ENCODE peak calls at places on chromosomes 16 and 17, in five cellular contexts. O is heart left ventricle; D is upper lobe of right lung; F is CD8-positive, alpha-beta T cell; Z is CD4-positive, alpha-beta memory T cell. P is an unnamed sample.

GRCh38 chr17:50047488-50048126 is 8.3 kb upstream of the ITGA3 start:
- DNase-seq in O (no peak), D (no peak), F (no peak), Z (no peak), P (no peak)

GRCh38 chr16:80670170-80670865 is 129.5 kb downstream of the DYNLRB2 start:
- DNase-seq in O (no peak), D (no peak), F (no peak), Z (no peak), P (no peak)

GRCh38 chr17:21039839-21040575 is 2.8 kb downstream of the USP22 start:
- DNase-seq in O (no peak), D (no peak), F (no peak), Z (peak; percentile 36), P (no peak)

GRCh38 chr17:51371732-51372151 is 111.4 kb downstream of the UTP18 start:
- DNase-seq in O (no peak), D (no peak), F (peak; percentile 20), Z (peak; percentile 48), P (peak; percentile 82)

GRCh38 chr17:17387461-17388362 is 84.5 kb downstream of the NT5M start:
- DNase-seq in O (peak; percentile 61), D (peak; percentile 78), F (no peak), Z (no peak), P (no peak)

GRCh38 chr17:78144146-78144719 is 2.0 kb upstream of the C17orf99 start:
- DNase-seq in O (peak; percentile 92), D (peak; percentile 91), F (no peak), Z (no peak), P (peak; percentile 33)

GRCh38 chr16:19858006-19858653 is 26.5 kb downstream of the GPRC5B start:
- DNase-seq in O (no peak), D (no peak), F (no peak), Z (no peak), P (no peak)

GRCh38 chr17:37564252-37564651 is 45.0 kb downstream of the SYNRG start:
- DNase-seq in O (no peak), D (no peak), F (no peak), Z (no peak), P (no peak)

GRCh38 chr16:69917739-69918138 is 33.4 kb upstream of the CLEC18A start:
- DNase-seq in O (no peak), D (no peak), F (no peak), Z (no peak), P (no peak)

GRCh38 chr17:77167472-77168306 is 26.9 kb downstream of the SEC14L1 start:
- DNase-seq in O (no peak), D (no peak), F (no peak), Z (no peak), P (no peak)

GRCh38 chr17:40695874-40696472 is 7.6 kb downstream of the KRT24 start:
- DNase-seq in O (no peak), D (no peak), F (no peak), Z (no peak), P (no peak)

GRCh38 chr17:66941773-66942452 is 22.6 kb upstream of the CACNG4 start:
- DNase-seq in O (no peak), D (peak; percentile 48), F (no peak), Z (no peak), P (no peak)

GRCh38 chr16:53530046-53530445 is 27.0 kb upstream of the AKTIP start:
- DNase-seq in O (no peak), D (no peak), F (no peak), Z (no peak), P (no peak)

GRCh38 chr16:52283018-52283417 is 263.9 kb downstream of the TOX3 start:
- DNase-seq in O (no peak), D (no peak), F (no peak), Z (no peak), P (no peak)

GRCh38 chr17:75981019-75981615 is 2.1 kb downstream of the TEN1 start:
- DNase-seq in O (no peak), D (peak; percentile 17), F (no peak), Z (no peak), P (no peak)

GRCh38 chr16:17803625-17804410 is 333.1 kb upstream of the XYLT1 start:
- DNase-seq in O (no peak), D (no peak), F (no peak), Z (no peak), P (no peak)

GRCh38 chr17:71899317-71899716 is 221.5 kb upstream of the SOX9 start:
- DNase-seq in O (no peak), D (no peak), F (no peak), Z (no peak), P (no peak)

GRCh38 chr17:74442670-74443515 is 11.0 kb downstream of the GPRC5C start:
- DNase-seq in O (peak; percentile 94), D (peak; percentile 91), F (no peak), Z (no peak), P (no peak)

GRCh38 chr16:81403601-81404391 is 40.8 kb upstream of the CMIP start:
- DNase-seq in O (peak; percentile 93), D (peak; percentile 93), F (peak; percentile 82), Z (peak; percentile 77), P (peak; percentile 28)

GRCh38 chr17:82627827-82628226 is 20.4 kb downstream of the WDR45B start:
- DNase-seq in O (no peak), D (no peak), F (no peak), Z (no peak), P (no peak)

GRCh38 chr17:2709173-2709661 is 2.3 kb downstream of the CLUH start:
- DNase-seq in O (no peak), D (peak; percentile 87), F (no peak), Z (no peak), P (no peak)

GRCh38 chr17:61408151-61409041 is 8.8 kb downstream of the TBX2 start:
- DNase-seq in O (peak; percentile 66), D (peak; percentile 61), F (no peak), Z (no peak), P (no peak)

GRCh38 chr17:15436399-15437369 is 30.7 kb downstream of the CDRT4 start:
- DNase-seq in O (peak; percentile 72), D (no peak), F (peak; percentile 3), Z (peak; percentile 14), P (no peak)

GRCh38 chr17:45326566-45326965 is 9.7 kb upstream of the MAP3K14 start:
- DNase-seq in O (no peak), D (peak; percentile 6), F (no peak), Z (no peak), P (no peak)

GRCh38 chr16:71674229-71674628 is 48.2 kb downstream of the MARVELD3 start:
- DNase-seq in O (no peak), D (no peak), F (no peak), Z (no peak), P (no peak)

GRCh38 chr17:36937001-36937960 is at the start of gene LHX1:
- DNase-seq in O (no peak), D (no peak), F (no peak), Z (peak; percentile 32), P (no peak)

GRCh38 chr16:89536886-89537548 is 23.5 kb upstream of the RPL13 start:
- DNase-seq in O (no peak), D (no peak), F (no peak), Z (no peak), P (peak; percentile 20)
- H3K27ac ChIP-seq in O (no peak overlapping the region), D (no peak overlapping the region), F (no peak overlapping the region), Z (no peak overlapping the region), P (peak overlapping the region; percentile 67)

GRCh38 chr17:48056246-48056745 is 8.1 kb downstream of the NFE2L1 start:
- DNase-seq in O (no peak), D (no peak), F (no peak), Z (no peak), P (no peak)

GRCh38 chr17:48058393-48059124 is 10.4 kb downstream of the NFE2L1 start:
- DNase-seq in O (no peak), D (no peak), F (no peak), Z (no peak), P (no peak)

GRCh38 chr17:48057626-48058025 is 9.5 kb downstream of the NFE2L1 start:
- DNase-seq in O (no peak), D (no peak), F (no peak), Z (no peak), P (no peak)

GRCh38 chr17:48055531-48056245 is 7.5 kb downstream of the NFE2L1 start:
- DNase-seq in O (no peak), D (no peak), F (no peak), Z (no peak), P (no peak)

DNA sequence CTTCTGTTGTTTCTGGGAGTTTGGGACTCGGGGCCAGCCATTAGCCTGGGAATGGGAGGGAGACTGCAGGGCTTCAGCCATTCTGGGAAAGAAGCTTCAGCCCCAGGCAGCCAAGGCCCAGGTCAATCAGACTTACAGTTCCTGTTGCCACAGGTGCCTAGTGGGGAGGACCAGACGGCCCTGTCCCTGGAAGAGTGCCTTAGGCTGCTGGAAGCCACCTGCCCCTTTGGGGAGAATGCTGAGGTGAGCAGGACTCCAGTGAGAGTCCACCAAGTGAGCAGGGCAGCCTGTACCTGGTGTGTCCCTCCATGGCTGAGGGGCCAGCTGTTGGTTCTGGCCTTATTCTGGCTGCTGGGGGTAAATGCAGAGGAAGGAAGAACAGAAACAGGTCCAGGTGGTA is 8.7 kb downstream of the NFE2L1 start:
- DNase-seq in O (no peak), D (no peak), F (no peak), Z (no peak), P (no peak)
- H3K27ac ChIP-seq in O (no peak overlapping the region), D (no peak overlapping the region), F (no peak overlapping the region), Z (no peak overlapping the region), P (no peak overlapping the region)

GRCh38 chr16:56729736-56730662 is at the start of gene NUP93:
- DNase-seq in O (peak; percentile 96), D (peak; percentile 96), F (peak; percentile 82), Z (peak; percentile 89), P (peak; percentile 82)

GRCh38 chr16:56728027-56728426 is 1.9 kb upstream of the NUP93 start:
- DNase-seq in O (no peak), D (no peak), F (no peak), Z (no peak), P (no peak)

GRCh38 chr16:56726926-56727325 is 3.0 kb upstream of the NUP93 start:
- DNase-seq in O (no peak), D (no peak), F (no peak), Z (no peak), P (no peak)

GRCh38 chr16:56732366-56732765 is 2.4 kb downstream of the NUP93 start:
- DNase-seq in O (no peak), D (no peak), F (no peak), Z (no peak), P (no peak)

GRCh38 chr16:56729351-56729735 is 586 bp upstream of the NUP93 start:
- DNase-seq in O (no peak), D (no peak), F (no peak), Z (no peak), P (no peak)
- H3K27ac ChIP-seq in O (peak overlapping the region; percentile 87), D (peak overlapping the region; percentile 84), F (peak overlapping the region; percentile 81), Z (peak overlapping the region; percentile 70), P (peak overlapping the region; percentile 68)

GRCh38 chr16:30567160-30567990 is 4.1 kb downstream of the ZNF688 start:
- DNase-seq in O (no peak), D (no peak), F (no peak), Z (peak; percentile 54), P (peak; percentile 39)
- H3K27ac ChIP-seq in O (no peak overlapping the region), D (no peak overlapping the region), F (peak overlapping the region; percentile 63), Z (peak overlapping the region; percentile 77), P (no peak overlapping the region)

GRCh38 chr16:88333645-88334516 is 48.9 kb upstream of the ZNF469 start:
- DNase-seq in O (no peak), D (no peak), F (no peak), Z (no peak), P (no peak)
- H3K27ac ChIP-seq in O (no peak overlapping the region), D (no peak overlapping the region), F (no peak overlapping the region), Z (no peak overlapping the region), P (no peak overlapping the region)

P was measured in caudate nucleus.